ENCODE peak calls at places on chromosomes 11 and 22, in ten cellular contexts. N, M, P, J, S, U, K, Q, W and D are unnamed samples.

GRCh38 chr22:43094085-43094484 is 4.9 kb upstream of the TTLL1 start:
- DNase-seq in N (peak), M (no peak), P (no peak), J (peak), S (no peak), U (peak), K (peak), Q (no peak), W (no peak), D (no peak)

GRCh38 chr11:123474994-123475393 is 44.9 kb downstream of the GRAMD1B start:
- DNase-seq in N (no peak), M (no peak), P (no peak), J (no peak), S (no peak), U (no peak), K (peak), Q (no peak), W (peak), D (no peak)

GRCh38 chr11:35661539-35661938 is 1.0 kb upstream of the TRIM44 start:
- DNase-seq in N (no peak), M (no peak), P (no peak), J (no peak), S (no peak), U (no peak), K (no peak), Q (no peak), W (no peak), D (no peak)

GRCh38 chr22:49969751-49970527 is 9.4 kb downstream of the PIM3 start:
- DNase-seq in N (peak), M (no peak), P (no peak), J (peak), S (peak), U (peak), K (no peak), Q (peak), W (no peak), D (no peak)

GRCh38 chr11:27330633-27331270 is 32.3 kb downstream of the CCDC34 start:
- DNase-seq in N (no peak), M (no peak), P (no peak), J (no peak), S (no peak), U (no peak), K (no peak), Q (no peak), W (no peak), D (no peak)

GRCh38 chr22:46087816-46088277 is 62.5 kb upstream of the PPARA start:
- DNase-seq in N (peak), M (peak), P (no peak), J (peak), S (peak), U (peak), K (peak), Q (peak), W (peak), D (peak)

GRCh38 chr11:7512525-7513209 is 1.1 kb upstream of the PPFIBP2 start:
- DNase-seq in N (peak), M (no peak), P (peak), J (peak), S (peak), U (peak), K (peak), Q (peak), W (peak), D (no peak)

GRCh38 chr11:3849297-3849874 is 6.1 kb upstream of the STIM1 start:
- DNase-seq in N (peak), M (peak), P (peak), J (no peak), S (no peak), U (no peak), K (peak), Q (no peak), W (peak), D (peak)

GRCh38 chr11:126149759-126150236 is 61.7 kb downstream of the RPUSD4 start:
- DNase-seq in N (no peak), M (no peak), P (no peak), J (no peak), S (no peak), U (no peak), K (no peak), Q (peak), W (no peak), D (peak)

GRCh38 chr22:37320726-37321286 is 38.5 kb downstream of the CYTH4 start:
- DNase-seq in N (no peak), M (peak), P (no peak), J (no peak), S (no peak), U (no peak), K (no peak), Q (no peak), W (no peak), D (no peak)

GRCh38 chr22:36682835-36683234 is 20.7 kb downstream of the CACNG2 start:
- DNase-seq in N (no peak), M (no peak), P (no peak), J (no peak), S (no peak), U (no peak), K (no peak), Q (no peak), W (no peak), D (no peak)

GRCh38 chr11:107549253-107549953 is 16.1 kb downstream of the ALKBH8 start:
- DNase-seq in N (peak), M (peak), P (peak), J (no peak), S (no peak), U (no peak), K (peak), Q (no peak), W (peak), D (peak)

GRCh38 chr11:85947431-85948272 is 92.5 kb downstream of the CCDC83 start:
- DNase-seq in N (no peak), M (no peak), P (no peak), J (no peak), S (no peak), U (no peak), K (peak), Q (no peak), W (peak), D (peak)

GRCh38 chr22:45884201-45885067 is 92.5 kb downstream of the WNT7B start:
- DNase-seq in N (peak), M (no peak), P (no peak), J (no peak), S (no peak), U (peak), K (no peak), Q (peak), W (no peak), D (no peak)

GRCh38 chr11:12506502-12506921 is 129.1 kb downstream of the PARVA start:
- DNase-seq in N (no peak), M (no peak), P (no peak), J (no peak), S (no peak), U (no peak), K (peak), Q (no peak), W (peak), D (peak)

GRCh38 chr11:13551834-13552233 is 56.0 kb upstream of the PTH start:
- DNase-seq in N (no peak), M (no peak), P (no peak), J (no peak), S (no peak), U (no peak), K (no peak), Q (no peak), W (no peak), D (no peak)

GRCh38 chr11:28833670-28834069 is 725.5 kb downstream of the METTL15 start:
- DNase-seq in N (no peak), M (no peak), P (peak), J (no peak), S (no peak), U (no peak), K (peak), Q (no peak), W (peak), D (peak)

GRCh38 chr11:62694455-62695167 is 5.3 kb upstream of the LRRN4CL start:
- DNase-seq in N (peak), M (peak), P (peak), J (peak), S (peak), U (peak), K (peak), Q (peak), W (peak), D (peak)

GRCh38 chr22:43889366-43890253 is 2.2 kb downstream of the PNPLA5 start:
- DNase-seq in N (no peak), M (peak), P (peak), J (no peak), S (no peak), U (no peak), K (peak), Q (no peak), W (peak), D (peak)

GRCh38 chr11:45715398-45715797 is 50.0 kb upstream of the CHST1 start:
- DNase-seq in N (no peak), M (no peak), P (no peak), J (no peak), S (no peak), U (no peak), K (no peak), Q (no peak), W (peak), D (no peak)

GRCh38 chr11:109338131-109338530 is 83.9 kb upstream of the C11orf87 start:
- DNase-seq in N (no peak), M (no peak), P (no peak), J (no peak), S (no peak), U (no peak), K (peak), Q (no peak), W (peak), D (peak)

GRCh38 chr11:69209038-69209350 is 53.3 kb downstream of the SMIM38 start:
- DNase-seq in N (peak), M (no peak), P (no peak), J (no peak), S (no peak), U (no peak), K (no peak), Q (no peak), W (no peak), D (no peak)

GRCh38 chr11:129702410-129703390 is 112.9 kb upstream of the TMEM45B start:
- DNase-seq in N (no peak), M (no peak), P (no peak), J (no peak), S (no peak), U (no peak), K (no peak), Q (no peak), W (no peak), D (no peak)

GRCh38 chr11:86999859-87000753 is 37.6 kb upstream of the TMEM135 start:
- DNase-seq in N (no peak), M (peak), P (peak), J (no peak), S (no peak), U (no peak), K (no peak), Q (no peak), W (peak), D (no peak)

GRCh38 chr11:65868907-65869306 is 3.7 kb downstream of the EFEMP2 start:
- DNase-seq in N (no peak), M (no peak), P (no peak), J (no peak), S (no peak), U (no peak), K (no peak), Q (no peak), W (no peak), D (no peak)

DNA sequence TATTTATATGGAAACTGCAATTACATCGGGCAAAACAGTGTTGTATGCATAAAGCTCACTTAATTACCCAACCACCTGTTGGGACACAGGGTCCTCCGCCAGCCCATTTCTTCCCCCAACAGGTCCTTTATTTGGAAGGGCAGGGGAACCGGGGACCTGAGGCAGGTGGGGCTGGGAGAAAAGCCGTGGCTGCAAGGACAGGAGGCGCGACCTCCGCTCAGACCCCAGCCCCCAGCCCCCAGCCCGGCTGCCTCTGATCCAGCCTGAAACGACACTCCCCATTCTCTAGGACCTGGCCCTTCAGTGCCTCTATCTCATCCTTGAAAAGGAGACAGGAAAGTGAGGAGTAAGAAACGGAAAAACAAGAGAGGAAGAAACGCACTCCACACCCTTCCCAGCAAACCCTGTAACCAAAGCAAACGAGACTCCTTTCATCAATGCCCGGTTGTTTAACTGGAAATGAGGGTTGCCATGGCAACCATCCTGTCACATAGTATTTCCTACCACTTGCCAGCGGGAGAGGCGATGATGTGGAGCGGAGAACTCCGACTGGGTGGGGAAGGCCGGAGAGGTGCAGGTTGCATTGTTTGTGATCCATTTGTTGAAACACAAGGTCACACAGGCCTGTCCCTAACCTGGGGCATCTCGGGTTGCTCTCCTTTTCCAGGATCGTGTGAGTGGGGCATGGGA is 610.1 kb downstream of the BUD13 start:
- DNase-seq in N (no peak), M (peak), P (peak), J (no peak), S (no peak), U (no peak), K (no peak), Q (no peak), W (no peak), D (no peak)
- H3K4me3 ChIP-seq in N (no peak), M (no peak), P (no peak), J (no peak), S (no peak), U (no peak), K (no peak), Q (no peak), W (no peak), D (no peak)

DNA sequence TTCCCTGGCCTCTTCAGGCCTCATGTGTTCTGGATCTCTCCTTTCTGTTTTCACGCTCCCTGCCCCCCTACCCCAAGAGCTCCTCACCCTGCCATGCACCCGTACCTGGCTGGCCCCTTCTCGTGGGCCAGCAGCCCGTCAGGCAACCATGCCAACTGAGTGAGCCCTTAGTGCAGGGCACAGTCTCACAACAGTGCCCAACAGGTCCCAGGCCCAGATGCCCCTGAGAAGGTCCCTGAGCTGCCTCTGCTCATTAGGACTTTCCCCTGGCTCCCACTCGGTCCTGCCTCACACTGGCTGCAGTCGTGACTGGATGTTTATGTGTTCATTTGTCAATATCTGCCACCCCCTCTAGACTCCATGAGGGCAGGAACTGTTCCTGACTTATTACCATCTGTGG is 44.8 kb upstream of the IGSF9B start:
- DNase-seq in N (no peak), M (no peak), P (no peak), J (no peak), S (no peak), U (no peak), K (no peak), Q (no peak), W (no peak), D (no peak)
- H3K4me3 ChIP-seq in N (no peak), M (no peak), P (no peak), J (no peak), S (no peak), U (no peak), K (no peak), Q (no peak), W (no peak), D (no peak)

DNA sequence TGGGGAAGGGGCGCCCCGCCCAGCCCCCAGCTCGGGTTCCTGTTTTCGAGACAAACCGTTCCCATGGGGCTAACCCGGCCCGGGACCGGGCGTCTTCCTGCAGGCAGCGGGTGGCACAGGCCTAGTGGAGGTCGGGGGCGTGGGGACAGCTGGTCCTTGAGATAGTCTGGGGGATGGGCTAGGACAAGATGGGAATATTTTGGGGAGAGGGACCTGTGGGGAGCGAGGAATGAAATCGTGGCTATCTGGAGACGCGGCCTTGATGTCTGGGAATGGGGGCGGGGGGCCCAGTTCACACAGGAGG is 1.2 kb upstream of the RASGRP2 start:
- DNase-seq in N (peak), M (no peak), P (peak), J (peak), S (no peak), U (peak), K (no peak), Q (peak), W (no peak), D (no peak)
- H3K4me3 ChIP-seq in N (no peak), M (peak), P (peak), J (peak), S (peak), U (peak), K (peak), Q (peak), W (peak), D (peak)

GRCh38 chr11:59555601-59556114 is 44.3 kb downstream of the OR4D9 start:
- DNase-seq in N (no peak), M (no peak), P (peak), J (no peak), S (no peak), U (no peak), K (no peak), Q (no peak), W (no peak), D (peak)
- H3K4me3 ChIP-seq in N (no peak), M (peak), P (peak), J (peak), S (peak), U (peak), K (peak), Q (peak), W (peak), D (peak)

GRCh38 chr22:23238707-23239106 is 58.4 kb downstream of the BCR start:
- DNase-seq in N (no peak), M (no peak), P (no peak), J (no peak), S (no peak), U (no peak), K (no peak), Q (no peak), W (no peak), D (no peak)

GRCh38 chr22:23237841-23238240 is 57.5 kb downstream of the BCR start:
- DNase-seq in N (no peak), M (no peak), P (no peak), J (no peak), S (no peak), U (no peak), K (no peak), Q (no peak), W (no peak), D (no peak)

GRCh38 chr22:23236026-23236425 is 55.7 kb downstream of the BCR start:
- DNase-seq in N (no peak), M (no peak), P (no peak), J (no peak), S (no peak), U (no peak), K (no peak), Q (no peak), W (no peak), D (peak)

GRCh38 chr22:23236440-23237139 is 56.3 kb downstream of the BCR start:
- DNase-seq in N (no peak), M (no peak), P (no peak), J (no peak), S (no peak), U (no peak), K (no peak), Q (no peak), W (no peak), D (no peak)

DNA sequence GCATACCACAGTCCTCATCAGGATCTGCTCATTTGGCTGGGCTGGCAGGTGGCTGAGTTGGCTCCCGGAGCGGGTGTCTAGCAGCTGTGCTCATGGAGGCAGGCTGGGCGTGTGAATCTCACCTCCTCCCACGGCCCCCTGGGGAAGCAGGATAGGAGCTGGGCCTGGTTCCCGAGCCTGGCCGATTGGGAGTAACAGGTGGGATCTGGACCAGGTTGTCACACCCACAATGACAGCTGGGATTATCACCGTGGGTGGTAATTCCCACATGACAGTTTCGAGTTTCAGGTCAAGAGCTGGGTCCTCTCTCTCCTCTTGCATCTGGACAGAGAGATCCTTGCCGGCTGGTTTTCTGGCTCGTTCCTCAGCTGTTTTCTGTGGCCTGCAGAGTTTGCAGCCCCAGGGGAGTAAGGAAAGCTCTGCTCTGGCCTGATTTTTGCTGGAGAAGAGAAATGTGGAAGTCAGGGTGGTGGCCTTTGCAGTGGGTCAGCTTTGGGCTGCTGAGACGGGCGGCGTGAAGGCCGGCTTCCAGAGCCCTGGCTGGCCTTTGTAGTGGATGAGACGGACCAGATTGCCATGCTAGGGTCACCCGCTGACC is 57.0 kb downstream of the BCR start:
- DNase-seq in N (peak), M (peak), P (peak), J (peak), S (no peak), U (no peak), K (no peak), Q (peak), W (peak), D (peak)
- H3K4me3 ChIP-seq in N (no peak), M (no peak), P (no peak), J (no peak), S (peak), U (no peak), K (no peak), Q (no peak), W (no peak), D (no peak)

GRCh38 chr22:31106001-31106571 is 1.3 kb downstream of the SELENOM start:
- DNase-seq in N (no peak), M (no peak), P (no peak), J (no peak), S (no peak), U (peak), K (peak), Q (peak), W (no peak), D (no peak)
- H3K4me3 ChIP-seq in N (no peak), M (no peak), P (no peak), J (peak), S (peak), U (peak), K (peak), Q (peak), W (peak), D (peak)